ENCODE peak calls at places on chromosomes 4 and X, in four cellular contexts. One of them, this sample, is unnamed.

GRCh38 chr4:7647932-7648812 is 213.4 kb upstream of the PSAPL1 start:
- DNase-seq in lung: no peak
- DNase-seq in activated naive CD8-positive, alpha-beta T cell treated with anti-CD3 and anti-CD28 coated beads, Interleukin-2, amount 50 U/mL, for 24 hours: no peak
- DNase-seq in AG04450: no peak
- DNase-seq in this sample: peak; percentile 53

GRCh38 chr4:30600246-30600645 is 119.9 kb upstream of the PCDH7 start:
- DNase-seq in lung: no peak
- DNase-seq in AG04450: no peak
- DNase-seq in activated naive CD8-positive, alpha-beta T cell treated with anti-CD3 and anti-CD28 coated beads, Interleukin-2, amount 50 U/mL, for 24 hours: no peak
- DNase-seq in this sample: no peak

GRCh38 chr4:97496298-97496873 is 646.9 kb downstream of the STPG2 start:
- DNase-seq in lung: no peak
- DNase-seq in activated naive CD8-positive, alpha-beta T cell treated with anti-CD3 and anti-CD28 coated beads, Interleukin-2, amount 50 U/mL, for 24 hours: no peak
- DNase-seq in AG04450: no peak
- DNase-seq in this sample: no peak

GRCh38 chrX:24479924-24480722 is 15.0 kb downstream of the PDK3 start:
- DNase-seq in lung: peak; percentile 63
- DNase-seq in AG04450: no peak
- DNase-seq in activated naive CD8-positive, alpha-beta T cell treated with anti-CD3 and anti-CD28 coated beads, Interleukin-2, amount 50 U/mL, for 24 hours: peak; percentile 45
- DNase-seq in this sample: no peak

GRCh38 chr4:119329837-119330620 is 8.1 kb upstream of the FABP2 start:
- DNase-seq in activated naive CD8-positive, alpha-beta T cell treated with anti-CD3 and anti-CD28 coated beads, Interleukin-2, amount 50 U/mL, for 24 hours: no peak
- DNase-seq in lung: no peak
- DNase-seq in AG04450: no peak
- DNase-seq in this sample: no peak

GRCh38 chr4:168421671-168422070 is 58.6 kb downstream of the DDX60L start:
- DNase-seq in AG04450: no peak
- DNase-seq in lung: no peak
- DNase-seq in activated naive CD8-positive, alpha-beta T cell treated with anti-CD3 and anti-CD28 coated beads, Interleukin-2, amount 50 U/mL, for 24 hours: no peak
- DNase-seq in this sample: no peak

GRCh38 chr4:158020175-158020574 is 152.7 kb downstream of the GASK1B start:
- DNase-seq in activated naive CD8-positive, alpha-beta T cell treated with anti-CD3 and anti-CD28 coated beads, Interleukin-2, amount 50 U/mL, for 24 hours: no peak
- DNase-seq in AG04450: peak; percentile 86
- DNase-seq in lung: no peak
- DNase-seq in this sample: no peak

GRCh38 chr4:11323771-11324170 is 104.9 kb downstream of the HS3ST1 start:
- DNase-seq in activated naive CD8-positive, alpha-beta T cell treated with anti-CD3 and anti-CD28 coated beads, Interleukin-2, amount 50 U/mL, for 24 hours: no peak
- DNase-seq in AG04450: no peak
- DNase-seq in lung: no peak
- DNase-seq in this sample: no peak

GRCh38 chr4:155707251-155707650 is 40.6 kb downstream of the GUCY1A1 start:
- DNase-seq in lung: peak; percentile 55
- DNase-seq in AG04450: no peak
- DNase-seq in activated naive CD8-positive, alpha-beta T cell treated with anti-CD3 and anti-CD28 coated beads, Interleukin-2, amount 50 U/mL, for 24 hours: no peak
- DNase-seq in this sample: no peak

This sample was measured in pancreas.